ENCODE peak calls at places on chromosomes 16 and 17, in nine cellular contexts. I, M, U, T, D, Z, Q, B and J are unnamed samples.

GRCh38 chr16:4345439-4346204 is 5.5 kb downstream of the PAM16 start:
- DNase-seq in I (no peak), M (no peak), U (no peak), T (no peak), D (no peak), Z (no peak), Q (no peak), B (no peak), J (no peak)

GRCh38 chr17:3719265-3719664 is 4.4 kb upstream of the HASPIN start:
- DNase-seq in I (no peak), M (no peak), U (no peak), T (no peak), D (no peak), Z (no peak), Q (no peak), B (no peak), J (no peak)

GRCh38 chr17:53570731-53571130 is 252.0 kb upstream of the KIF2B start:
- DNase-seq in I (no peak), M (no peak), U (no peak), T (no peak), D (no peak), Z (no peak), Q (no peak), B (no peak), J (no peak)

GRCh38 chr16:2148714-2149629 is 547 bp downstream of the RAB26 start:
- DNase-seq in I (no peak), M (peak; percentile 58), U (no peak), T (no peak), D (no peak), Z (no peak), Q (no peak), B (no peak), J (no peak)

GRCh38 chr17:63966646-63967265 is 6.0 kb downstream of the SCN4A start:
- DNase-seq in I (no peak), M (no peak), U (no peak), T (no peak), D (no peak), Z (no peak), Q (no peak), B (no peak), J (no peak)

GRCh38 chr16:51129105-51129504 is 22.0 kb downstream of the SALL1 start:
- DNase-seq in I (no peak), M (no peak), U (no peak), T (peak; percentile 81), D (no peak), Z (no peak), Q (no peak), B (no peak), J (no peak)

GRCh38 chr16:68100504-68100903 is 15.3 kb downstream of the NFATC3 start:
- DNase-seq in I (no peak), M (no peak), U (no peak), T (no peak), D (no peak), Z (no peak), Q (no peak), B (no peak), J (no peak)

GRCh38 chr17:61469949-61470348 is 17.7 kb downstream of the TBX4 start:
- DNase-seq in I (no peak), M (no peak), U (no peak), T (no peak), D (no peak), Z (no peak), Q (no peak), B (no peak), J (no peak)

GRCh38 chr17:51846561-51846960 is 312.0 kb downstream of the CA10 start:
- DNase-seq in I (no peak), M (no peak), U (no peak), T (no peak), D (no peak), Z (no peak), Q (no peak), B (no peak), J (no peak)

GRCh38 chr16:65845466-65846209 is 520.9 kb upstream of the CDH5 start:
- DNase-seq in I (no peak), M (peak; percentile 5), U (no peak), T (no peak), D (no peak), Z (no peak), Q (no peak), B (no peak), J (no peak)

GRCh38 chr17:43125967-43126910 is 1.1 kb upstream of the BRCA1 start:
- DNase-seq in I (no peak), M (peak; percentile 25), U (no peak), T (no peak), D (no peak), Z (peak; percentile 53), Q (no peak), B (no peak), J (no peak)

GRCh38 chr17:66523378-66524174 is 221.2 kb downstream of the PRKCA start:
- DNase-seq in I (no peak), M (no peak), U (no peak), T (no peak), D (no peak), Z (no peak), Q (no peak), B (no peak), J (no peak)

GRCh38 chr17:18004345-18004744 is 31.7 kb downstream of the DRC3 start:
- DNase-seq in I (no peak), M (no peak), U (no peak), T (no peak), D (no peak), Z (no peak), Q (peak; percentile 16), B (no peak), J (no peak)

GRCh38 chr16:82990155-82990554 is 363.4 kb downstream of the CDH13 start:
- DNase-seq in I (peak; percentile 44), M (no peak), U (no peak), T (peak; percentile 43), D (no peak), Z (no peak), Q (no peak), B (no peak), J (no peak)

GRCh38 chr17:9177212-9177611 is 155.9 kb downstream of the NTN1 start:
- DNase-seq in I (no peak), M (no peak), U (no peak), T (no peak), D (peak; percentile 56), Z (no peak), Q (no peak), B (no peak), J (no peak)

GRCh38 chr17:48597775-48598631 is 4.4 kb upstream of the HOXB5 start:
- DNase-seq in I (no peak), M (peak; percentile 65), U (no peak), T (peak; percentile 32), D (no peak), Z (peak; percentile 77), Q (no peak), B (no peak), J (no peak)

GRCh38 chr16:84507011-84507982 is 2.8 kb upstream of the MEAK7 start:
- DNase-seq in I (no peak), M (no peak), U (no peak), T (no peak), D (no peak), Z (peak; percentile 67), Q (no peak), B (no peak), J (no peak)

GRCh38 chr16:87380875-87381274 is 2.7 kb downstream of the FBXO31 start:
- DNase-seq in I (no peak), M (no peak), U (no peak), T (no peak), D (no peak), Z (peak; percentile 56), Q (no peak), B (no peak), J (no peak)

GRCh38 chr16:73176577-73177013 is 128.7 kb upstream of the ZFHX3 start:
- DNase-seq in I (peak; percentile 94), M (no peak), U (no peak), T (peak; percentile 20), D (no peak), Z (no peak), Q (no peak), B (no peak), J (no peak)

GRCh38 chr16:8867483-8868271 is 1.1 kb downstream of the CARHSP1 start:
- DNase-seq in I (no peak), M (no peak), U (peak; percentile 55), T (no peak), D (peak; percentile 64), Z (peak; percentile 67), Q (no peak), B (no peak), J (no peak)

GRCh38 chr17:1792495-1793446 is 30.9 kb downstream of the SERPINF1 start:
- DNase-seq in I (no peak), M (no peak), U (no peak), T (no peak), D (no peak), Z (no peak), Q (no peak), B (no peak), J (no peak)

GRCh38 chr17:784143-784542 is 2.0 kb downstream of the MRM3 start:
- DNase-seq in I (no peak), M (no peak), U (no peak), T (no peak), D (no peak), Z (no peak), Q (no peak), B (no peak), J (no peak)

GRCh38 chr17:40251576-40251975 is 32.5 kb downstream of the WIPF2 start:
- DNase-seq in I (peak; percentile 42), M (no peak), U (no peak), T (peak; percentile 80), D (peak; percentile 44), Z (no peak), Q (no peak), B (peak; percentile 87), J (no peak)

GRCh38 chr17:79776378-79777165 is 1.4 kb upstream of the CBX2 start:
- DNase-seq in I (no peak), M (peak; percentile 44), U (no peak), T (no peak), D (no peak), Z (no peak), Q (no peak), B (no peak), J (no peak)

GRCh38 chr16:3092501-3092991 is 6.5 kb downstream of the ZSCAN10 start:
- DNase-seq in I (no peak), M (no peak), U (no peak), T (no peak), D (no peak), Z (no peak), Q (no peak), B (no peak), J (no peak)